ENCODE peak calls at places on chromosomes 6 and 20, in six cellular contexts. One of them, this sample, is unnamed.

GRCh38 chr20:41309817-41310216 is 7.7 kb downstream of the ZHX3 start:
- DNase-seq in stimulated activated CD4-positive, alpha-beta T cell treated with anti-CD3 and anti-CD28 coated beads, Interleukin-15, amount 100 ng/mL, for 24 hours: no peak
- DNase-seq in HAP-1: no peak
- DNase-seq in WTC11: no peak
- DNase-seq in GM10248: no peak
- DNase-seq in naive B cell: no peak
- DNase-seq in this sample: no peak

GRCh38 chr6:165717732-165718465 is 54.9 kb upstream of the PDE10A start:
- DNase-seq in WTC11: no peak
- DNase-seq in GM10248: no peak
- DNase-seq in naive B cell: no peak
- DNase-seq in stimulated activated CD4-positive, alpha-beta T cell treated with anti-CD3 and anti-CD28 coated beads, Interleukin-15, amount 100 ng/mL, for 24 hours: no peak
- DNase-seq in HAP-1: no peak
- DNase-seq in this sample: no peak

GRCh38 chr6:106356382-106356781 is 4.1 kb upstream of the CRYBG1 start:
- DNase-seq in stimulated activated CD4-positive, alpha-beta T cell treated with anti-CD3 and anti-CD28 coated beads, Interleukin-15, amount 100 ng/mL, for 24 hours: no peak
- DNase-seq in naive B cell: no peak
- DNase-seq in HAP-1: no peak
- DNase-seq in GM10248: no peak
- DNase-seq in WTC11: no peak
- DNase-seq in this sample: no peak

GRCh38 chr6:120608826-120609225 is 725.5 kb downstream of the TBC1D32 start:
- DNase-seq in WTC11: no peak
- DNase-seq in stimulated activated CD4-positive, alpha-beta T cell treated with anti-CD3 and anti-CD28 coated beads, Interleukin-15, amount 100 ng/mL, for 24 hours: no peak
- DNase-seq in naive B cell: no peak
- DNase-seq in HAP-1: no peak
- DNase-seq in GM10248: no peak
- DNase-seq in this sample: no peak

GRCh38 chr6:139490482-139490881 is 116.0 kb upstream of the CITED2 start:
- DNase-seq in HAP-1: no peak
- DNase-seq in GM10248: no peak
- DNase-seq in naive B cell: peak
- DNase-seq in stimulated activated CD4-positive, alpha-beta T cell treated with anti-CD3 and anti-CD28 coated beads, Interleukin-15, amount 100 ng/mL, for 24 hours: no peak
- DNase-seq in WTC11: no peak
- DNase-seq in this sample: no peak

GRCh38 chr20:61056136-61056535 is 195.9 kb upstream of the CDH4 start:
- DNase-seq in WTC11: no peak
- DNase-seq in stimulated activated CD4-positive, alpha-beta T cell treated with anti-CD3 and anti-CD28 coated beads, Interleukin-15, amount 100 ng/mL, for 24 hours: no peak
- DNase-seq in GM10248: no peak
- DNase-seq in HAP-1: no peak
- DNase-seq in naive B cell: no peak
- DNase-seq in this sample: no peak

GRCh38 chr6:24891004-24891403 is 44.8 kb downstream of the RIPOR2 start:
- DNase-seq in GM10248: no peak
- DNase-seq in stimulated activated CD4-positive, alpha-beta T cell treated with anti-CD3 and anti-CD28 coated beads, Interleukin-15, amount 100 ng/mL, for 24 hours: no peak
- DNase-seq in HAP-1: no peak
- DNase-seq in WTC11: no peak
- DNase-seq in naive B cell: no peak
- DNase-seq in this sample: no peak

GRCh38 chr6:35730745-35731413 is 6.0 kb upstream of the ARMC12 start:
- DNase-seq in HAP-1: no peak
- DNase-seq in naive B cell: no peak
- DNase-seq in WTC11: no peak
- DNase-seq in GM10248: no peak
- DNase-seq in stimulated activated CD4-positive, alpha-beta T cell treated with anti-CD3 and anti-CD28 coated beads, Interleukin-15, amount 100 ng/mL, for 24 hours: no peak
- DNase-seq in this sample: no peak

GRCh38 chr20:7094438-7094997 is 327.0 kb downstream of the BMP2 start:
- DNase-seq in naive B cell: no peak
- DNase-seq in stimulated activated CD4-positive, alpha-beta T cell treated with anti-CD3 and anti-CD28 coated beads, Interleukin-15, amount 100 ng/mL, for 24 hours: peak
- DNase-seq in WTC11: peak
- DNase-seq in GM10248: no peak
- DNase-seq in HAP-1: peak
- DNase-seq in this sample: no peak

GRCh38 chr20:18739785-18740184 is 73.8 kb upstream of the SCP2D1 start:
- DNase-seq in GM10248: no peak
- DNase-seq in HAP-1: peak
- DNase-seq in stimulated activated CD4-positive, alpha-beta T cell treated with anti-CD3 and anti-CD28 coated beads, Interleukin-15, amount 100 ng/mL, for 24 hours: no peak
- DNase-seq in naive B cell: no peak
- DNase-seq in WTC11: no peak
- DNase-seq in this sample: no peak

GRCh38 chr6:42239736-42240375 is 22.2 kb upstream of the MRPS10 start:
- DNase-seq in GM10248: no peak
- DNase-seq in HAP-1: no peak
- DNase-seq in naive B cell: no peak
- DNase-seq in stimulated activated CD4-positive, alpha-beta T cell treated with anti-CD3 and anti-CD28 coated beads, Interleukin-15, amount 100 ng/mL, for 24 hours: no peak
- DNase-seq in WTC11: no peak
- DNase-seq in this sample: no peak

GRCh38 chr20:36314734-36315544 is 8.8 kb downstream of the DLGAP4 start:
- DNase-seq in GM10248: no peak
- DNase-seq in WTC11: peak
- DNase-seq in HAP-1: no peak
- DNase-seq in stimulated activated CD4-positive, alpha-beta T cell treated with anti-CD3 and anti-CD28 coated beads, Interleukin-15, amount 100 ng/mL, for 24 hours: no peak
- DNase-seq in naive B cell: no peak
- DNase-seq in this sample: no peak

GRCh38 chr6:21870071-21870729 is 276.6 kb downstream of the SOX4 start:
- DNase-seq in stimulated activated CD4-positive, alpha-beta T cell treated with anti-CD3 and anti-CD28 coated beads, Interleukin-15, amount 100 ng/mL, for 24 hours: no peak
- DNase-seq in HAP-1: no peak
- DNase-seq in naive B cell: no peak
- DNase-seq in WTC11: no peak
- DNase-seq in GM10248: no peak
- DNase-seq in this sample: no peak

GRCh38 chr6:134081506-134081905 is 29.1 kb upstream of the SLC2A12 start:
- DNase-seq in stimulated activated CD4-positive, alpha-beta T cell treated with anti-CD3 and anti-CD28 coated beads, Interleukin-15, amount 100 ng/mL, for 24 hours: no peak
- DNase-seq in WTC11: no peak
- DNase-seq in GM10248: no peak
- DNase-seq in HAP-1: no peak
- DNase-seq in naive B cell: no peak
- DNase-seq in this sample: no peak

GRCh38 chr6:123913858-123914257 is 110.2 kb downstream of the NKAIN2 start:
- DNase-seq in GM10248: no peak
- DNase-seq in naive B cell: no peak
- DNase-seq in stimulated activated CD4-positive, alpha-beta T cell treated with anti-CD3 and anti-CD28 coated beads, Interleukin-15, amount 100 ng/mL, for 24 hours: no peak
- DNase-seq in HAP-1: no peak
- DNase-seq in WTC11: no peak
- DNase-seq in this sample: no peak

GRCh38 chr6:9161731-9162130 is 726.4 kb upstream of the SLC35B3 start:
- DNase-seq in naive B cell: no peak
- DNase-seq in GM10248: no peak
- DNase-seq in HAP-1: no peak
- DNase-seq in WTC11: no peak
- DNase-seq in stimulated activated CD4-positive, alpha-beta T cell treated with anti-CD3 and anti-CD28 coated beads, Interleukin-15, amount 100 ng/mL, for 24 hours: no peak
- DNase-seq in this sample: no peak

This sample was measured in GM12891.